ENCODE peak calls at places on chromosome 12, in five cellular contexts. G, K, L, I and M are unnamed samples.

GRCh38 chr12:121230538-121230907 is 20.6 kb downstream of the P2RX4 start:
- DNase-seq in G (no peak), K (no peak), L (no peak), I (no peak), M (no peak)

GRCh38 chr12:92558806-92559205 is 144.0 kb upstream of the PLEKHG7 start:
- DNase-seq in G (peak; percentile 51), K (peak; percentile 67), L (no peak), I (no peak), M (no peak)

GRCh38 chr12:44875954-44876553 is at the start of gene NELL2:
- DNase-seq in G (no peak), K (peak; percentile 63), L (peak; percentile 48), I (peak; percentile 64), M (peak; percentile 65)

GRCh38 chr12:8697120-8697475 is 693 bp upstream of the RIMKLB start:
- DNase-seq in G (peak; percentile 53), K (peak; percentile 67), L (no peak), I (no peak), M (peak; percentile 24)

GRCh38 chr12:113863455-113863845 is 102.7 kb downstream of the RBM19 start:
- DNase-seq in G (no peak), K (peak; percentile 19), L (no peak), I (no peak), M (peak; percentile 49)

GRCh38 chr12:53219116-53219955 is 12.3 kb upstream of the ITGB7 start:
- DNase-seq in G (no peak), K (peak; percentile 76), L (no peak), I (peak; percentile 61), M (no peak)

GRCh38 chr12:47616440-47616839 is 89.4 kb downstream of the RPAP3 start:
- DNase-seq in G (no peak), K (no peak), L (no peak), I (no peak), M (peak; percentile 46)

GRCh38 chr12:109706747-109707469 is 6.7 kb upstream of the FAM222A start:
- DNase-seq in G (no peak), K (no peak), L (peak; percentile 90), I (no peak), M (no peak)

GRCh38 chr12:117058442-117059072 is 40.7 kb downstream of the TESC start:
- DNase-seq in G (no peak), K (no peak), L (no peak), I (no peak), M (no peak)

GRCh38 chr12:124370384-124370783 is 75.5 kb downstream of the RFLNA start:
- DNase-seq in G (no peak), K (peak; percentile 31), L (no peak), I (no peak), M (no peak)